ENCODE peak calls at places on chromosome 19, in ten cellular contexts. U is GM06990; L is right atrium auricular region; T is WTC11; O is fibroblast of lung; R is transverse colon; C is left lung; J is mucosa of descending colon; I is CD8-positive, alpha-beta T cell; S is OCI-LY7. V is an unnamed sample.
A peak's percentile ranks its signal among the peaks of the same experiment; 100 is the strongest.

GRCh38 chr19:19399733-19400438 is 5.6 kb upstream of the GATAD2A start:
- DNase-seq in U (no peak), L (no peak), T (no peak), O (peak; percentile 48), R (no peak), C (no peak), J (no peak), I (no peak), S (no peak), V (no peak)

GRCh38 chr19:38019427-38019724 is 112.4 kb downstream of the SIPA1L3 start:
- DNase-seq in U (no peak), L (no peak), T (no peak), O (no peak), R (no peak), C (no peak), J (no peak), I (no peak), S (no peak), V (no peak)

GRCh38 chr19:52211926-52212571 is 22.2 kb downstream of the PPP2R1A start:
- DNase-seq in U (no peak), L (no peak), T (no peak), O (no peak), R (no peak), C (no peak), J (no peak), I (no peak), S (no peak), V (no peak)

GRCh38 chr19:40035996-40036395 is 20.0 kb downstream of the ZNF780B start:
- DNase-seq in U (no peak), L (no peak), T (no peak), O (peak; percentile 9), R (no peak), C (no peak), J (no peak), I (no peak), S (no peak), V (no peak)

GRCh38 chr19:53961523-53962345 is 1.0 kb upstream of the CACNG8 start:
- DNase-seq in U (no peak), L (no peak), T (no peak), O (peak; percentile 24), R (no peak), C (no peak), J (no peak), I (no peak), S (no peak), V (no peak)

GRCh38 chr19:37928527-37929286 is 21.7 kb downstream of the SIPA1L3 start:
- DNase-seq in U (peak; percentile 73), L (no peak), T (peak; percentile 47), O (no peak), R (no peak), C (no peak), J (no peak), I (no peak), S (peak; percentile 96), V (no peak)

GRCh38 chr19:18496167-18496979 is 25.5 kb downstream of the ELL start:
- DNase-seq in U (no peak), L (no peak), T (no peak), O (peak; percentile 59), R (peak; percentile 73), C (no peak), J (peak; percentile 67), I (peak; percentile 63), S (no peak), V (no peak)

GRCh38 chr19:44677019-44677809 is 5.9 kb downstream of the CEACAM19 start:
- DNase-seq in U (no peak), L (no peak), T (no peak), O (peak; percentile 77), R (no peak), C (no peak), J (no peak), I (no peak), S (peak; percentile 30), V (no peak)

GRCh38 chr19:45280471-45280961 is 29.4 kb downstream of the MARK4 start:
- DNase-seq in U (no peak), L (no peak), T (no peak), O (no peak), R (no peak), C (no peak), J (no peak), I (no peak), S (no peak), V (no peak)

GRCh38 chr19:27393591-27393990 is 1819.4 kb downstream of the UQCRFS1 start:
- DNase-seq in U (no peak), L (no peak), T (no peak), O (no peak), R (no peak), C (no peak), J (no peak), I (no peak), S (no peak), V (no peak)

GRCh38 chr19:51439021-51439465 is 19.2 kb downstream of the SIGLEC8 start:
- DNase-seq in U (no peak), L (no peak), T (peak; percentile 36), O (no peak), R (no peak), C (no peak), J (peak; percentile 49), I (peak; percentile 35), S (peak; percentile 58), V (no peak)

GRCh38 chr19:46016426-46017094 is 6.3 kb downstream of the PGLYRP1 start:
- DNase-seq in U (peak; percentile 75), L (peak; percentile 67), T (peak; percentile 89), O (peak; percentile 59), R (peak; percentile 87), C (peak; percentile 95), J (peak; percentile 88), I (peak; percentile 85), S (peak; percentile 59), V (peak; percentile 36)

GRCh38 chr19:44509478-44509877 is 9.2 kb upstream of the ZNF180 start:
- DNase-seq in U (no peak), L (no peak), T (no peak), O (no peak), R (no peak), C (no peak), J (no peak), I (no peak), S (no peak), V (no peak)

GRCh38 chr19:21611659-21612402 is 106.4 kb downstream of the ZNF429 start:
- DNase-seq in U (no peak), L (no peak), T (no peak), O (no peak), R (no peak), C (no peak), J (no peak), I (no peak), S (no peak), V (no peak)

DNA sequence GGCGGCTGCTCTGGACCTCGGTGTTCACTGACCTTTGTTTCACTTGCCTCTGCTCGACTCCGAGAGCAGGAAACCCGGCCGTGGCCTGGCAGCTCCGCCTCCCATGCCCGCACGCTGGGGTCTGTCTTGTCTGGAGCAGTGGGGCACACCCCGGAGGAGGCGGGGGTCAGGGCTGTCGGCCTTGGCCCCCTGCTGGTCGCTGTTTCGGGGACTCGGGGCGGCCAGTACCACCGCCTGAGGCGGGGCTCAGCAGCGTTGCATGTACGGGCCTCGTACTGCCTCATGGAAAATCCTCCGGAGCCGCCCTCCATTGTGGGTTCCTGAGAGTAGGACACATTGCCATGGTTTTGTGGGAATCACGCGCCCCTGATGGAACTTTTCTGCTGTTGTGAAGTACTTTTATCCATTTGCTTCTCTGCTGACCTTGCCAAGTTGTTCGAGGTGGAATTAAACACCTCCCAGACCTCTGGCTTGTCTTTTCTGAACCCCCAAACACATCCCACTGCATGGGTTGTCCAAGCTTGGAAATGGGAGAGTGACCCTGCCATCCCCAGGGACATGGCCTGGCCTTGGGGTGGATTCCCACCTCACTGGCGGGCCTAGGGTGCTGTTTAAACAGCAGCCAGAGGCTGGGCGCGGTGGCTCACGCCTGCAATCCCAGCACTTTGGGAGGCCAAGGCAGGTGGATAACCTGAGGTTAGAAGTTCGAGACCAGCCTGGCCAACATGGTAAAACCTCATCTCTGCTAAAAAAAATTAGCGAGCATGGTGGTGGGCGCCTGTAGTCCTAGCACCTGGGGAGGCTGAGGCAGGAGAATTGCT is 5.5 kb upstream of the NDUFS7 start:
- DNase-seq in U (no peak), L (no peak), T (no peak), O (no peak), R (no peak), C (peak; percentile 73), J (no peak), I (no peak), S (no peak), V (no peak)
- TF ChIP-seq CTCF in U (no peak), L (no peak), T (no peak), O (no peak), R (no peak), C (no peak), J (no peak), I (no peak), S (peak; percentile 15), V (no peak)

GRCh38 chr19:58408152-58409009 is at the start of gene ZNF584:
- DNase-seq in U (peak; percentile 94), L (peak; percentile 96), T (peak; percentile 98), O (peak; percentile 93), R (peak; percentile 95), C (peak; percentile 98), J (peak; percentile 94), I (peak; percentile 92), S (peak; percentile 97), V (peak; percentile 65)
- TF ChIP-seq CTCF in U (peak; percentile 28), L (peak; percentile 26), T (no peak), O (no peak), R (peak; percentile 17), C (no peak), J (no peak), I (no peak), S (peak; percentile 45), V (no peak)

GRCh38 chr19:13931582-13932378 is 6.4 kb downstream of the PODNL1 start:
- DNase-seq in U (no peak), L (no peak), T (no peak), O (no peak), R (no peak), C (no peak), J (no peak), I (no peak), S (no peak), V (no peak)

GRCh38 chr19:13932911-13933393 is 5.3 kb downstream of the PODNL1 start:
- DNase-seq in U (no peak), L (no peak), T (peak; percentile 23), O (no peak), R (no peak), C (no peak), J (no peak), I (no peak), S (no peak), V (no peak)

GRCh38 chr19:13929340-13929739 is 8.9 kb downstream of the PODNL1 start:
- DNase-seq in U (no peak), L (no peak), T (no peak), O (no peak), R (no peak), C (no peak), J (no peak), I (no peak), S (no peak), V (no peak)

GRCh38 chr19:13929956-13930355 is 8.3 kb downstream of the PODNL1 start:
- DNase-seq in U (no peak), L (no peak), T (no peak), O (no peak), R (no peak), C (no peak), J (no peak), I (no peak), S (no peak), V (no peak)

GRCh38 chr19:13930402-13930801 is 7.8 kb downstream of the PODNL1 start:
- DNase-seq in U (no peak), L (no peak), T (no peak), O (no peak), R (no peak), C (no peak), J (no peak), I (no peak), S (no peak), V (no peak)
- TF ChIP-seq CTCF in U (no peak), L (no peak), T (no peak), O (no peak), R (no peak), C (no peak), J (no peak), I (no peak), S (no peak), V (no peak)

GRCh38 chr19:49915271-49915670 is 13.7 kb upstream of the ATF5 start:
- DNase-seq in U (no peak), L (no peak), T (no peak), O (no peak), R (no peak), C (no peak), J (no peak), I (no peak), S (no peak), V (no peak)
- TF ChIP-seq CTCF in U (no peak), L (no peak), T (no peak), O (no peak), R (no peak), C (no peak), J (no peak), I (no peak), S (peak; percentile 43), V (no peak)

V was measured in omental fat pad.